ENCODE peak calls at places on chromosome 5, in six cellular contexts. R is activated gamma-delta T cell treated with Interleukin-2 at 50 U/mL for 16 hours; L is NCI-H460; N is transverse colon; X is CD8-positive, alpha-beta memory T cell; K is effector memory CD4-positive, alpha-beta T cell. U is an unnamed sample.

GRCh38 chr5:167919268-167919560 is 372.2 kb upstream of the WWC1 start:
- DNase-seq in R (no peak), L (no peak), N (no peak), X (no peak), K (no peak), U (no peak)

GRCh38 chr5:126656397-126657007 is 55.8 kb downstream of the PHAX start:
- DNase-seq in R (peak), L (peak), N (no peak), X (peak), K (no peak), U (no peak)

GRCh38 chr5:5141011-5141599 is 975 bp downstream of the ADAMTS16 start:
- DNase-seq in R (no peak), L (no peak), N (no peak), X (no peak), K (no peak), U (no peak)

GRCh38 chr5:174999581-174999980 is 275.2 kb downstream of the MSX2 start:
- DNase-seq in R (no peak), L (no peak), N (no peak), X (no peak), K (no peak), U (no peak)

GRCh38 chr5:177431317-177432142 is 5.1 kb downstream of the GRK6 start:
- DNase-seq in R (peak), L (no peak), N (peak), X (peak), K (peak), U (peak)

GRCh38 chr5:133602829-133603380 is 9.4 kb downstream of the FSTL4 start:
- DNase-seq in R (no peak), L (no peak), N (no peak), X (no peak), K (no peak), U (no peak)

GRCh38 chr5:69462170-69462569 is 30.4 kb upstream of the OCLN start:
- DNase-seq in R (no peak), L (no peak), N (no peak), X (no peak), K (no peak), U (no peak)

GRCh38 chr5:181187500-181188213 is 17.3 kb downstream of the TRIM7 start:
- DNase-seq in R (no peak), L (peak), N (peak), X (peak), K (no peak), U (peak)

GRCh38 chr5:135453613-135454012 is 1.5 kb upstream of the TIFAB start:
- DNase-seq in R (no peak), L (no peak), N (no peak), X (no peak), K (no peak), U (no peak)

GRCh38 chr5:93246093-93246855 is 334.7 kb downstream of the NR2F1-AS1 start:
- DNase-seq in R (no peak), L (no peak), N (no peak), X (no peak), K (no peak), U (no peak)

GRCh38 chr5:157870837-157871834 is 12.2 kb upstream of the CLINT1 start:
- DNase-seq in R (no peak), L (peak), N (no peak), X (no peak), K (no peak), U (no peak)

GRCh38 chr5:169052207-169052606 is 248.7 kb downstream of the SLIT3 start:
- DNase-seq in R (no peak), L (no peak), N (no peak), X (no peak), K (no peak), U (no peak)

GRCh38 chr5:42677156-42677842 is 79.3 kb upstream of the CCDC152 start:
- DNase-seq in R (no peak), L (no peak), N (no peak), X (no peak), K (no peak), U (no peak)

GRCh38 chr5:14956423-14957046 is 85.0 kb upstream of the ANKH start:
- DNase-seq in R (no peak), L (no peak), N (no peak), X (no peak), K (no peak), U (no peak)

GRCh38 chr5:135053278-135053677 is 19.2 kb upstream of the PITX1 start:
- DNase-seq in R (no peak), L (no peak), N (peak), X (no peak), K (no peak), U (no peak)

GRCh38 chr5:133142782-133143181 is 91.0 kb downstream of the HSPA4 start:
- DNase-seq in R (no peak), L (no peak), N (no peak), X (no peak), K (no peak), U (no peak)

GRCh38 chr5:142080248-142080647 is 28.3 kb upstream of the NDFIP1 start:
- DNase-seq in R (no peak), L (no peak), N (no peak), X (no peak), K (no peak), U (no peak)

GRCh38 chr5:135964670-135965320 is 10.0 kb upstream of the LECT2 start:
- DNase-seq in R (no peak), L (no peak), N (no peak), X (no peak), K (no peak), U (no peak)

GRCh38 chr5:78731884-78732283 is 83.3 kb upstream of the LHFPL2 start:
- DNase-seq in R (no peak), L (no peak), N (no peak), X (no peak), K (no peak), U (no peak)

GRCh38 chr5:134124289-134125194 is 10.1 kb downstream of the TCF7 start:
- DNase-seq in R (peak), L (no peak), N (no peak), X (peak), K (no peak), U (no peak)

GRCh38 chr5:62334082-62334481 is 28.1 kb downstream of the KIF2A start:
- DNase-seq in R (no peak), L (no peak), N (no peak), X (no peak), K (no peak), U (no peak)

GRCh38 chr5:72427488-72428437 is 79.4 kb downstream of the ZNF366 start:
- DNase-seq in R (no peak), L (no peak), N (no peak), X (no peak), K (no peak), U (no peak)

GRCh38 chr5:82447913-82448312 is 169.8 kb upstream of the RPS23 start:
- DNase-seq in R (no peak), L (no peak), N (no peak), X (no peak), K (no peak), U (no peak)

GRCh38 chr5:65986050-65986451 is 59.7 kb downstream of the ERBIN start:
- DNase-seq in R (no peak), L (no peak), N (no peak), X (no peak), K (no peak), U (no peak)

GRCh38 chr5:103847060-103847459 is 284.5 kb upstream of the NUDT12 start:
- DNase-seq in R (no peak), L (no peak), N (no peak), X (no peak), K (no peak), U (no peak)

GRCh38 chr5:135208555-135209494 is 174.8 kb upstream of the PITX1 start:
- DNase-seq in R (no peak), L (no peak), N (peak), X (no peak), K (no peak), U (no peak)

GRCh38 chr5:74641778-74642542 is 1.4 kb upstream of the ENC1 start:
- DNase-seq in R (no peak), L (peak), N (peak), X (peak), K (no peak), U (peak)

GRCh38 chr5:1153428-1153827 is 41.6 kb upstream of the SLC12A7 start:
- DNase-seq in R (peak), L (no peak), N (no peak), X (no peak), K (no peak), U (no peak)

U was measured in activated T-cell treated with anti-CD3 and anti-CD28 coated beads, Interleukin-2, amount 50 U/mL, for 1 hour.